ENCODE peak calls at places on chromosomes 4 and X, in ten cellular contexts. One of them, this sample, is unnamed.

GRCh38 chr4:39526810-39527295 is 386 bp downstream of the UGDH start:
- DNase-seq in cardiac fibroblast: no peak
- DNase-seq in endothelial cell of umbilical vein: no peak
- DNase-seq in lung: no peak
- DNase-seq in astrocyte of the spinal cord: no peak
- DNase-seq in activated B cell treated with CpG ODN at 0.5 μM for 24 hours: no peak
- DNase-seq in suprapubic skin: no peak
- DNase-seq in endothelial cell: no peak
- DNase-seq in CD4-positive, alpha-beta T cell: no peak
- DNase-seq in colonic mucosa: no peak
- DNase-seq in this sample: no peak

GRCh38 chr4:83128235-83128929 is 13.9 kb upstream of the PLAC8 start:
- DNase-seq in cardiac fibroblast: peak
- DNase-seq in endothelial cell of umbilical vein: no peak
- DNase-seq in lung: no peak
- DNase-seq in astrocyte of the spinal cord: peak
- DNase-seq in activated B cell treated with CpG ODN at 0.5 μM for 24 hours: no peak
- DNase-seq in suprapubic skin: no peak
- DNase-seq in endothelial cell: no peak
- DNase-seq in CD4-positive, alpha-beta T cell: no peak
- DNase-seq in colonic mucosa: no peak
- DNase-seq in this sample: no peak

GRCh38 chr4:38982356-38983095 is 49.7 kb downstream of the TMEM156 start:
- DNase-seq in cardiac fibroblast: peak
- DNase-seq in endothelial cell of umbilical vein: no peak
- DNase-seq in lung: no peak
- DNase-seq in astrocyte of the spinal cord: no peak
- DNase-seq in activated B cell treated with CpG ODN at 0.5 μM for 24 hours: no peak
- DNase-seq in suprapubic skin: no peak
- DNase-seq in endothelial cell: no peak
- DNase-seq in CD4-positive, alpha-beta T cell: no peak
- DNase-seq in colonic mucosa: no peak
- DNase-seq in this sample: no peak

GRCh38 chrX:7147431-7147977 is at the start of gene STS:
- DNase-seq in cardiac fibroblast: peak
- DNase-seq in endothelial cell of umbilical vein: peak
- DNase-seq in lung: peak
- DNase-seq in astrocyte of the spinal cord: peak
- DNase-seq in activated B cell treated with CpG ODN at 0.5 μM for 24 hours: no peak
- DNase-seq in suprapubic skin: peak
- DNase-seq in endothelial cell: peak
- DNase-seq in CD4-positive, alpha-beta T cell: peak
- DNase-seq in colonic mucosa: peak
- DNase-seq in this sample: peak

GRCh38 chr4:16665942-16666586 is 232.4 kb downstream of the LDB2 start:
- DNase-seq in cardiac fibroblast: no peak
- DNase-seq in endothelial cell of umbilical vein: no peak
- DNase-seq in lung: no peak
- DNase-seq in astrocyte of the spinal cord: no peak
- DNase-seq in activated B cell treated with CpG ODN at 0.5 μM for 24 hours: no peak
- DNase-seq in suprapubic skin: no peak
- DNase-seq in endothelial cell: no peak
- DNase-seq in CD4-positive, alpha-beta T cell: no peak
- DNase-seq in colonic mucosa: no peak
- DNase-seq in this sample: no peak

GRCh38 chr4:139685180-139685579 is 19.6 kb downstream of the MGST2 start:
- DNase-seq in cardiac fibroblast: no peak
- DNase-seq in endothelial cell of umbilical vein: no peak
- DNase-seq in lung: no peak
- DNase-seq in astrocyte of the spinal cord: no peak
- DNase-seq in activated B cell treated with CpG ODN at 0.5 μM for 24 hours: no peak
- DNase-seq in suprapubic skin: no peak
- DNase-seq in endothelial cell: no peak
- DNase-seq in CD4-positive, alpha-beta T cell: no peak
- DNase-seq in colonic mucosa: no peak
- DNase-seq in this sample: no peak

GRCh38 chr4:11424000-11424399 is 4.7 kb downstream of the HS3ST1 start:
- DNase-seq in cardiac fibroblast: peak
- DNase-seq in endothelial cell of umbilical vein: peak
- DNase-seq in lung: no peak
- DNase-seq in astrocyte of the spinal cord: peak
- DNase-seq in activated B cell treated with CpG ODN at 0.5 μM for 24 hours: no peak
- DNase-seq in suprapubic skin: no peak
- DNase-seq in endothelial cell: peak
- DNase-seq in CD4-positive, alpha-beta T cell: no peak
- DNase-seq in colonic mucosa: no peak
- DNase-seq in this sample: peak

GRCh38 chr4:30380404-30380998 is 339.7 kb upstream of the PCDH7 start:
- DNase-seq in cardiac fibroblast: peak
- DNase-seq in endothelial cell of umbilical vein: peak
- DNase-seq in lung: no peak
- DNase-seq in astrocyte of the spinal cord: peak
- DNase-seq in activated B cell treated with CpG ODN at 0.5 μM for 24 hours: no peak
- DNase-seq in suprapubic skin: no peak
- DNase-seq in endothelial cell: peak
- DNase-seq in CD4-positive, alpha-beta T cell: no peak
- DNase-seq in colonic mucosa: peak
- DNase-seq in this sample: peak

GRCh38 chr4:99610605-99611172 is 36.1 kb downstream of the MTTP start:
- DNase-seq in cardiac fibroblast: peak
- DNase-seq in endothelial cell of umbilical vein: no peak
- DNase-seq in lung: no peak
- DNase-seq in astrocyte of the spinal cord: peak
- DNase-seq in activated B cell treated with CpG ODN at 0.5 μM for 24 hours: no peak
- DNase-seq in suprapubic skin: no peak
- DNase-seq in endothelial cell: no peak
- DNase-seq in CD4-positive, alpha-beta T cell: no peak
- DNase-seq in colonic mucosa: no peak
- DNase-seq in this sample: no peak

GRCh38 chr4:109916003-109916399 is 3.3 kb downstream of the EGF start:
- DNase-seq in cardiac fibroblast: no peak
- DNase-seq in endothelial cell of umbilical vein: no peak
- DNase-seq in lung: no peak
- DNase-seq in astrocyte of the spinal cord: no peak
- DNase-seq in activated B cell treated with CpG ODN at 0.5 μM for 24 hours: no peak
- DNase-seq in suprapubic skin: no peak
- DNase-seq in endothelial cell: no peak
- DNase-seq in CD4-positive, alpha-beta T cell: no peak
- DNase-seq in colonic mucosa: no peak
- DNase-seq in this sample: no peak

GRCh38 chrX:116272328-116272727 is 101.8 kb downstream of the AGTR2 start:
- DNase-seq in cardiac fibroblast: peak
- DNase-seq in endothelial cell of umbilical vein: peak
- DNase-seq in lung: peak
- DNase-seq in astrocyte of the spinal cord: peak
- DNase-seq in activated B cell treated with CpG ODN at 0.5 μM for 24 hours: no peak
- DNase-seq in suprapubic skin: no peak
- DNase-seq in endothelial cell: no peak
- DNase-seq in CD4-positive, alpha-beta T cell: no peak
- DNase-seq in colonic mucosa: no peak
- DNase-seq in this sample: peak

GRCh38 chr4:10243856-10244255 is 127.3 kb upstream of the WDR1 start:
- DNase-seq in cardiac fibroblast: no peak
- DNase-seq in endothelial cell of umbilical vein: no peak
- DNase-seq in lung: peak
- DNase-seq in astrocyte of the spinal cord: no peak
- DNase-seq in activated B cell treated with CpG ODN at 0.5 μM for 24 hours: no peak
- DNase-seq in suprapubic skin: no peak
- DNase-seq in endothelial cell: no peak
- DNase-seq in CD4-positive, alpha-beta T cell: no peak
- DNase-seq in colonic mucosa: no peak
- DNase-seq in this sample: no peak
- TF ChIP-seq CTCF in cardiac fibroblast: no peak
- TF ChIP-seq CTCF in endothelial cell of umbilical vein: no peak
- TF ChIP-seq CTCF in lung: no peak
- TF ChIP-seq CTCF in astrocyte of the spinal cord: no peak
- TF ChIP-seq CTCF in activated B cell treated with CpG ODN at 0.5 μM for 24 hours: no peak
- TF ChIP-seq CTCF in suprapubic skin: no peak
- TF ChIP-seq CTCF in endothelial cell: no peak
- TF ChIP-seq CTCF in CD4-positive, alpha-beta T cell: no peak
- TF ChIP-seq CTCF in colonic mucosa: no peak
- TF ChIP-seq CTCF in this sample: no peak

DNA sequence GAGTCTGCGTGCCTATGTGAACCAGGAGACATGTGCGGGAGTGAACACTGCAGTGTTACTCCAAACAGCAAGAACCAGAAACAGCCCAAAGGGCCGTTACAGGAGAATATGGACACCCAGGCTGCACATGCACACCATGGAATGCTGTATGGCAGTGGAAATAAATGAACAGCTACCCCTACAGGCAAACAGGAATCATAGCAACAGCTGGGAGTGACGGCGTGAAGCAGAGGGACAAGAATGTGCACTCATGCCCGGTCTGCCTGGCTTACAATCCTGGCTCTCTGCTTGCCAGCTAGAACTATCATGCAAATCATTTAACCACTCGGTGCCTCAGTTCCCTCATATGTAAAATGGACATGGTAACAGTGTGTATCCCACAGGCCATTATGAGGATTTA is 16.6 kb downstream of the GPKOW start:
- DNase-seq in cardiac fibroblast: peak
- DNase-seq in endothelial cell of umbilical vein: peak
- DNase-seq in lung: no peak
- DNase-seq in astrocyte of the spinal cord: peak
- DNase-seq in activated B cell treated with CpG ODN at 0.5 μM for 24 hours: no peak
- DNase-seq in suprapubic skin: no peak
- DNase-seq in endothelial cell: peak
- DNase-seq in CD4-positive, alpha-beta T cell: no peak
- DNase-seq in colonic mucosa: no peak
- DNase-seq in this sample: peak
- TF ChIP-seq CTCF in cardiac fibroblast: peak
- TF ChIP-seq CTCF in endothelial cell of umbilical vein: peak
- TF ChIP-seq CTCF in lung: no peak
- TF ChIP-seq CTCF in astrocyte of the spinal cord: peak
- TF ChIP-seq CTCF in activated B cell treated with CpG ODN at 0.5 μM for 24 hours: no peak
- TF ChIP-seq CTCF in suprapubic skin: no peak
- TF ChIP-seq CTCF in endothelial cell: no peak
- TF ChIP-seq CTCF in CD4-positive, alpha-beta T cell: no peak
- TF ChIP-seq CTCF in colonic mucosa: no peak
- TF ChIP-seq CTCF in this sample: no peak

DNA sequence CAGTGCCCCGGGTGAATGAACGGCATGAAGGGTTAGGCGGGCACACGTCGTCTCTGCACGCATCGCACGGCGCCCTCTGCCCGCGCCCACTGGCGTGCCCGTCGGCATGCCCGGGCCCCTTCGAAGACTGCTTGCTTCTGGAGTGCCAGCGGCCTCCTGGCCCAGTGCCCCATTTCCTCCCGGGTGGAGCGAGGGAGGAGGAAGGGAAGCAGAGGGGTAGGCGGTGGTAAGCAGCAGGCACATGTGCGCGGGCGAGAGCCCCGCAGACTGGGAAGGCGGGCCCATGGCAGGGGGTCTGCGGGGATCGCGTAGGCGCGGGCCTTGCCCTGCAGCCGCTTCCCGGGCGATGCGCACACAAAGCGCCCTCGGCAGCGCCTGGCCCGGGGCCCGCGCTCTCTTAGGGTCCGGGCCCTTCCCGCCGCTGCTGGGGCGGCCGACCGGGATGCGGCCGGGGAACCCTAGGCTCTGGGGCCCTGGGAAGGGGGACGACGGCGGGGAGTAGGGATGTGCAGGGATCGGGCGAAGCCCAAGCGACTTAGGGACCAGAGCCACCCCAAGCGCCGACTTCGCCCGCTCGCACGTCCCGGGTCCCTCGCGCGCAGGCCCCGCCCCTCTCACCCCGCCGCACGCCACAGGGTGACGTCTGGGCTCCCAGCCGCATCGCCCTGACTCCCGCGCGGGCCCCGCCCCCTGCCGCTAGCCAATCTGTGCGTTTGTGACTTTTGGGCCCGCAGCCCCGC is 866 bp upstream of the EMD start:
- DNase-seq in cardiac fibroblast: peak
- DNase-seq in endothelial cell of umbilical vein: peak
- DNase-seq in lung: peak
- DNase-seq in astrocyte of the spinal cord: peak
- DNase-seq in activated B cell treated with CpG ODN at 0.5 μM for 24 hours: peak
- DNase-seq in suprapubic skin: no peak
- DNase-seq in endothelial cell: peak
- DNase-seq in CD4-positive, alpha-beta T cell: peak
- DNase-seq in colonic mucosa: peak
- DNase-seq in this sample: no peak
- TF ChIP-seq CTCF in cardiac fibroblast: no peak
- TF ChIP-seq CTCF in endothelial cell of umbilical vein: no peak
- TF ChIP-seq CTCF in lung: no peak
- TF ChIP-seq CTCF in astrocyte of the spinal cord: no peak
- TF ChIP-seq CTCF in activated B cell treated with CpG ODN at 0.5 μM for 24 hours: no peak
- TF ChIP-seq CTCF in suprapubic skin: no peak
- TF ChIP-seq CTCF in endothelial cell: no peak
- TF ChIP-seq CTCF in CD4-positive, alpha-beta T cell: no peak
- TF ChIP-seq CTCF in colonic mucosa: no peak
- TF ChIP-seq CTCF in this sample: no peak

GRCh38 chrX:119272882-119273806 is 37.1 kb downstream of the PGRMC1 start:
- DNase-seq in cardiac fibroblast: peak
- DNase-seq in endothelial cell of umbilical vein: peak
- DNase-seq in lung: no peak
- DNase-seq in astrocyte of the spinal cord: peak
- DNase-seq in activated B cell treated with CpG ODN at 0.5 μM for 24 hours: peak
- DNase-seq in suprapubic skin: no peak
- DNase-seq in endothelial cell: peak
- DNase-seq in CD4-positive, alpha-beta T cell: peak
- DNase-seq in colonic mucosa: peak
- DNase-seq in this sample: peak
- TF ChIP-seq CTCF in cardiac fibroblast: peak
- TF ChIP-seq CTCF in endothelial cell of umbilical vein: peak
- TF ChIP-seq CTCF in lung: no peak
- TF ChIP-seq CTCF in astrocyte of the spinal cord: peak
- TF ChIP-seq CTCF in activated B cell treated with CpG ODN at 0.5 μM for 24 hours: no peak
- TF ChIP-seq CTCF in suprapubic skin: no peak
- TF ChIP-seq CTCF in endothelial cell: peak
- TF ChIP-seq CTCF in CD4-positive, alpha-beta T cell: no peak
- TF ChIP-seq CTCF in colonic mucosa: no peak
- TF ChIP-seq CTCF in this sample: no peak

GRCh38 chr4:160848489-160848888 is 1315.3 kb downstream of the FSTL5 start:
- DNase-seq in cardiac fibroblast: no peak
- DNase-seq in endothelial cell of umbilical vein: no peak
- DNase-seq in lung: no peak
- DNase-seq in astrocyte of the spinal cord: no peak
- DNase-seq in activated B cell treated with CpG ODN at 0.5 μM for 24 hours: no peak
- DNase-seq in suprapubic skin: no peak
- DNase-seq in endothelial cell: no peak
- DNase-seq in CD4-positive, alpha-beta T cell: no peak
- DNase-seq in colonic mucosa: no peak
- DNase-seq in this sample: no peak
- TF ChIP-seq CTCF in cardiac fibroblast: no peak
- TF ChIP-seq CTCF in endothelial cell of umbilical vein: no peak
- TF ChIP-seq CTCF in lung: no peak
- TF ChIP-seq CTCF in astrocyte of the spinal cord: no peak
- TF ChIP-seq CTCF in activated B cell treated with CpG ODN at 0.5 μM for 24 hours: no peak
- TF ChIP-seq CTCF in suprapubic skin: no peak
- TF ChIP-seq CTCF in endothelial cell: no peak
- TF ChIP-seq CTCF in CD4-positive, alpha-beta T cell: no peak
- TF ChIP-seq CTCF in colonic mucosa: no peak
- TF ChIP-seq CTCF in this sample: no peak

GRCh38 chrX:5681159-5681558 is 547.5 kb downstream of the NLGN4X start:
- DNase-seq in cardiac fibroblast: no peak
- DNase-seq in endothelial cell of umbilical vein: no peak
- DNase-seq in lung: no peak
- DNase-seq in astrocyte of the spinal cord: peak
- DNase-seq in activated B cell treated with CpG ODN at 0.5 μM for 24 hours: no peak
- DNase-seq in suprapubic skin: no peak
- DNase-seq in endothelial cell: no peak
- DNase-seq in CD4-positive, alpha-beta T cell: no peak
- DNase-seq in colonic mucosa: no peak
- DNase-seq in this sample: no peak
- TF ChIP-seq CTCF in cardiac fibroblast: no peak
- TF ChIP-seq CTCF in endothelial cell of umbilical vein: no peak
- TF ChIP-seq CTCF in lung: no peak
- TF ChIP-seq CTCF in astrocyte of the spinal cord: peak
- TF ChIP-seq CTCF in activated B cell treated with CpG ODN at 0.5 μM for 24 hours: no peak
- TF ChIP-seq CTCF in suprapubic skin: no peak
- TF ChIP-seq CTCF in endothelial cell: no peak
- TF ChIP-seq CTCF in CD4-positive, alpha-beta T cell: no peak
- TF ChIP-seq CTCF in colonic mucosa: no peak
- TF ChIP-seq CTCF in this sample: no peak